ENCODE peak calls at places on chromosomes 13 and 19, in seven cellular contexts. T is IMR-90, V is mesendoderm, M is mesenchymal stem cell, F is H1, C is neuronal stem cell, S is H9. L is an unnamed sample.

GRCh38 chr13:42494157-42494556 is 79.8 kb upstream of the TNFSF11 start:
- DNase-seq in S (no peak), C (no peak), M (peak; percentile 54), T (no peak), V (no peak), F (no peak), L (no peak)

GRCh38 chr13:113355621-113356020 is 8.3 kb downstream of the GRTP1 start:
- DNase-seq in T (no peak), C (no peak), M (no peak), V (no peak), S (peak; percentile 19), F (no peak), L (no peak)

GRCh38 chr13:33828431-33829129 is 10.6 kb downstream of the RFC3 start:
- DNase-seq in V (no peak), F (no peak), C (no peak), S (no peak), T (no peak), M (no peak), L (no peak)

GRCh38 chr13:31904941-31905824 is 126.4 kb upstream of the FRY start:
- DNase-seq in V (no peak), C (no peak), M (no peak), F (no peak), T (no peak), S (no peak), L (peak; percentile 67)

GRCh38 chr13:86002921-86003488 is 203.8 kb upstream of the SLITRK6 start:
- DNase-seq in M (no peak), V (no peak), T (no peak), F (no peak), S (no peak), C (peak; percentile 65), L (no peak)

GRCh38 chr13:54373211-54373610 is 1344.6 kb downstream of the OLFM4 start:
- DNase-seq in M (no peak), T (no peak), V (peak; percentile 28), S (peak; percentile 52), F (no peak), C (no peak), L (no peak)

GRCh38 chr13:89034015-89034414 is 1362.8 kb downstream of the SLITRK5 start:
- DNase-seq in C (no peak), M (no peak), F (no peak), V (no peak), S (no peak), T (no peak), L (no peak)

GRCh38 chr13:80744147-80744914 is 403.4 kb upstream of the SPRY2 start:
- DNase-seq in M (no peak), F (no peak), V (no peak), T (no peak), C (no peak), S (no peak), L (no peak)

GRCh38 chr19:17865364-17866311 is 5.9 kb downstream of the RPL18A start:
- DNase-seq in T (no peak), V (peak; percentile 55), F (peak; percentile 59), C (no peak), S (no peak), M (no peak), L (peak; percentile 36)

GRCh38 chr19:15248106-15248505 is 15.9 kb upstream of the EPHX3 start:
- DNase-seq in S (no peak), C (no peak), M (no peak), V (no peak), T (peak; percentile 36), F (no peak), L (no peak)

GRCh38 chr13:29756506-29756905 is 93.9 kb downstream of the UBL3 start:
- DNase-seq in T (peak; percentile 48), M (no peak), C (no peak), S (no peak), V (no peak), F (no peak), L (no peak)

GRCh38 chr13:66886248-66886647 is 343.9 kb downstream of the PCDH9 start:
- DNase-seq in T (no peak), F (no peak), M (no peak), S (no peak), V (no peak), C (no peak), L (no peak)

GRCh38 chr19:13366529-13367143 is 139.6 kb downstream of the CACNA1A start:
- DNase-seq in M (no peak), S (peak; percentile 40), V (peak; percentile 57), F (peak; percentile 56), C (peak; percentile 30), T (peak; percentile 31), L (no peak)

GRCh38 chr13:62633448-62633847 is 1217.8 kb upstream of the PCDH20 start:
- DNase-seq in S (no peak), V (no peak), M (no peak), F (no peak), T (no peak), C (no peak), L (no peak)

GRCh38 chr19:46849610-46850009 is 1.0 kb downstream of the AP2S1 start:
- DNase-seq in M (peak; percentile 76), T (no peak), S (no peak), C (no peak), V (peak; percentile 55), F (no peak), L (no peak)

GRCh38 chr19:10852098-10852800 is 4.0 kb downstream of the C19orf38 start:
- DNase-seq in M (peak; percentile 67), T (peak; percentile 75), V (peak; percentile 79), S (no peak), F (no peak), C (no peak), L (peak; percentile 81)

GRCh38 chr19:12783226-12783848 is 7.9 kb upstream of the JUNB start:
- DNase-seq in S (no peak), F (no peak), T (no peak), C (no peak), M (peak; percentile 39), V (no peak), L (no peak)

GRCh38 chr19:16824658-16825311 is 4.4 kb upstream of the SIN3B start:
- DNase-seq in S (no peak), V (peak; percentile 58), T (peak; percentile 51), M (peak; percentile 41), F (no peak), C (no peak), L (peak; percentile 86)

GRCh38 chr13:98977568-98978270 is at the start of gene DOCK9:
- DNase-seq in T (peak; percentile 65), C (peak; percentile 26), V (peak; percentile 57), S (peak; percentile 63), M (peak; percentile 84), F (peak; percentile 55), L (peak; percentile 24)

GRCh38 chr19:47447470-47448359 is 24.0 kb downstream of the SLC8A2 start:
- DNase-seq in M (peak; percentile 64), T (peak; percentile 22), F (peak; percentile 100), V (peak; percentile 92), C (peak; percentile 82), S (peak; percentile 99), L (no peak)

GRCh38 chr13:97573011-97573410 is 139.0 kb downstream of the RAP2A start:
- DNase-seq in C (peak; percentile 43), F (no peak), M (no peak), S (no peak), V (peak; percentile 87), T (peak; percentile 24), L (no peak)

GRCh38 chr13:25421602-25422001 is 49.8 kb downstream of the ATP8A2 start:
- DNase-seq in M (no peak), C (no peak), F (no peak), S (no peak), V (no peak), T (no peak), L (no peak)

GRCh38 chr19:16018801-16019551 is 57.3 kb upstream of the TPM4 start:
- DNase-seq in V (no peak), C (no peak), S (peak; percentile 24), F (no peak), M (no peak), T (no peak), L (no peak)

GRCh38 chr13:85140192-85140591 is 659.0 kb downstream of the SLITRK6 start:
- DNase-seq in S (no peak), C (no peak), T (no peak), V (peak; percentile 32), M (peak; percentile 31), F (no peak), L (no peak)

GRCh38 chr19:31583148-31583547 is 233.9 kb upstream of the TSHZ3 start:
- DNase-seq in C (no peak), S (peak; percentile 1), V (no peak), F (no peak), M (peak; percentile 84), T (no peak), L (no peak)

GRCh38 chr19:31589109-31589508 is 239.9 kb upstream of the TSHZ3 start:
- DNase-seq in C (no peak), F (no peak), M (no peak), V (peak; percentile 8), S (peak; percentile 57), T (no peak), L (no peak)

GRCh38 chr19:31591258-31591657 is 242.0 kb upstream of the TSHZ3 start:
- DNase-seq in C (no peak), M (no peak), V (peak; percentile 19), T (no peak), F (no peak), S (no peak), L (no peak)

DNA sequence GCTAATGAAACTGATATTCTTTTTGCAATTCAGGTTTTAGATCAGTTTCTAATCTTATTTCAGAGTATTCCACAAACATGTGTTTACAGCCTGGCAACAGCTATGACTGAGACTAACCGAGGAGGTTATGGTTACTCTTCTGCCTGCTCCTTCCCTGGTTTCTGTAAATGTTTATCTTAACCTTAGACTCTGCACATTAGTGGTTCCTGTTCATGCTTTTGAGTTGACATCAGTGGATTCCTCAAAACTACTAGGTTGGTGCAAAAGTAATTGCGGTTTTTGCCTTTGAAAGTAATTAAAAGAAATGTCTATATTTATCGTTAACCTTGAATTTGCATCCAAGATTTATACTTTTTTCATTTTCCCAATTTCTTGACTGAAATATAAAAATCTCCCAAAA is 237.0 kb upstream of the TSHZ3 start:
- DNase-seq in V (no peak), S (no peak), M (peak; percentile 95), F (no peak), C (no peak), T (peak; percentile 62), L (no peak)
- H2BK120ac ChIP-seq in V (no peak overlapping the region), S (no peak overlapping the region), M (no peak overlapping the region), F (no peak overlapping the region), C (no peak overlapping the region), T (no peak overlapping the region), L (no peak overlapping the region)

GRCh38 chr13:110185696-110186095 is 121.3 kb downstream of the COL4A1 start:
- DNase-seq in T (peak; percentile 17), F (no peak), S (no peak), V (no peak), C (no peak), M (peak; percentile 42), L (no peak)
- H2BK120ac ChIP-seq in T (no peak overlapping the region), F (no peak overlapping the region), S (no peak overlapping the region), V (no peak overlapping the region), C (no peak overlapping the region), M (no peak overlapping the region), L (no peak overlapping the region)

GRCh38 chr19:22627526-22627925 is 6.6 kb upstream of the ZNF492 start:
- DNase-seq in C (no peak), M (no peak), T (no peak), S (no peak), V (no peak), F (no peak), L (no peak)
- H2BK120ac ChIP-seq in C (no peak overlapping the region), M (no peak overlapping the region), T (no peak overlapping the region), S (no peak overlapping the region), V (no peak overlapping the region), F (no peak overlapping the region), L (no peak overlapping the region)

DNA sequence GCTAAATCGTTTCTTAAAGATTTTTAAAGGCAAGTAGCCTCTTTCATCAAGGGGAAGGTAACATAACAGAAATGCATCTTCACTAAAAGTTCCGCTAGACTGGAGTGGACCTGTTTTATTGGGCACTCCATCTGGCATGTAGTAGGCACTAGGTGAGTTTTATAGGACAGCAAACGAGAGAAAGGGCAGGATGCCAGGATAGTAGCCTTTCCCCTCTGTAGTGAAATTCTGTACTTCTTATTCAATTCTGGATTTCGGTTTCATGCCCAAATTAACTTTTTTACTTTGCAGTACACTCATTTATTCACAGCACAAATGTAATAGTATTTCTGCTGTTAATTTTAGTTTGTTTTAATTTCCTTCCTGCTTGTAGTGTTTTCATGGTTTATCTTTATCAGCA is 45.2 kb downstream of the GPR180 start:
- DNase-seq in F (no peak), T (no peak), M (no peak), V (no peak), C (no peak), S (no peak), L (no peak)
- H2BK120ac ChIP-seq in F (no peak overlapping the region), T (no peak overlapping the region), M (no peak overlapping the region), V (no peak overlapping the region), C (no peak overlapping the region), S (no peak overlapping the region), L (no peak overlapping the region)